ENCODE peak calls at places on chromosomes 2 and 18, in ten cellular contexts. One of them, this sample, is unnamed.

GRCh38 chr2:39550701-39551285 is 113.7 kb upstream of the MAP4K3 start:
- DNase-seq in ecto neural progenitor cell: no peak
- DNase-seq in HTR-8/SVneo: no peak
- DNase-seq in stimulated activated CD4-positive, alpha-beta T cell treated with anti-CD3 and anti-CD28 coated beads, Interleukin-15, amount 100 ng/mL, for 24 hours: no peak
- DNase-seq in activated naive CD4-positive, alpha-beta T cell treated with anti-CD3 and anti-CD28 coated beads, Interleukin-2, amount 10 ng/mL, durations not matched to agents 7 days and 5 days: no peak
- DNase-seq in hepatocyte: no peak
- DNase-seq in NCI-H2171 treated with DMSO at 0.1 percent for 48 hours: no peak
- DNase-seq in GM23248: peak; percentile 10
- DNase-seq in endothelial cell: no peak
- DNase-seq in caudate nucleus: no peak
- DNase-seq in this sample: no peak

GRCh38 chr2:121285077-121285449 is at the start of gene TFCP2L1:
- DNase-seq in activated naive CD4-positive, alpha-beta T cell treated with anti-CD3 and anti-CD28 coated beads, Interleukin-2, amount 10 ng/mL, durations not matched to agents 7 days and 5 days: peak; percentile 58
- DNase-seq in HTR-8/SVneo: peak; percentile 41
- DNase-seq in NCI-H2171 treated with DMSO at 0.1 percent for 48 hours: peak; percentile 73
- DNase-seq in GM23248: peak; percentile 26
- DNase-seq in ecto neural progenitor cell: no peak
- DNase-seq in stimulated activated CD4-positive, alpha-beta T cell treated with anti-CD3 and anti-CD28 coated beads, Interleukin-15, amount 100 ng/mL, for 24 hours: peak; percentile 53
- DNase-seq in hepatocyte: peak; percentile 73
- DNase-seq in endothelial cell: peak; percentile 30
- DNase-seq in caudate nucleus: no peak
- DNase-seq in this sample: no peak

GRCh38 chr2:98012561-98012979 is 16.8 kb upstream of the TMEM131 start:
- DNase-seq in stimulated activated CD4-positive, alpha-beta T cell treated with anti-CD3 and anti-CD28 coated beads, Interleukin-15, amount 100 ng/mL, for 24 hours: peak; percentile 67
- DNase-seq in hepatocyte: no peak
- DNase-seq in endothelial cell: no peak
- DNase-seq in GM23248: no peak
- DNase-seq in activated naive CD4-positive, alpha-beta T cell treated with anti-CD3 and anti-CD28 coated beads, Interleukin-2, amount 10 ng/mL, durations not matched to agents 7 days and 5 days: no peak
- DNase-seq in caudate nucleus: no peak
- DNase-seq in NCI-H2171 treated with DMSO at 0.1 percent for 48 hours: no peak
- DNase-seq in ecto neural progenitor cell: no peak
- DNase-seq in HTR-8/SVneo: no peak
- DNase-seq in this sample: no peak

GRCh38 chr2:181072486-181072885 is 92.1 kb downstream of the UBE2E3 start:
- DNase-seq in activated naive CD4-positive, alpha-beta T cell treated with anti-CD3 and anti-CD28 coated beads, Interleukin-2, amount 10 ng/mL, durations not matched to agents 7 days and 5 days: no peak
- DNase-seq in NCI-H2171 treated with DMSO at 0.1 percent for 48 hours: no peak
- DNase-seq in stimulated activated CD4-positive, alpha-beta T cell treated with anti-CD3 and anti-CD28 coated beads, Interleukin-15, amount 100 ng/mL, for 24 hours: no peak
- DNase-seq in ecto neural progenitor cell: no peak
- DNase-seq in HTR-8/SVneo: no peak
- DNase-seq in hepatocyte: no peak
- DNase-seq in caudate nucleus: no peak
- DNase-seq in endothelial cell: no peak
- DNase-seq in GM23248: peak; percentile 46
- DNase-seq in this sample: no peak

GRCh38 chr2:45278345-45279078 is 269.3 kb upstream of the SIX2 start:
- DNase-seq in NCI-H2171 treated with DMSO at 0.1 percent for 48 hours: no peak
- DNase-seq in hepatocyte: no peak
- DNase-seq in ecto neural progenitor cell: no peak
- DNase-seq in activated naive CD4-positive, alpha-beta T cell treated with anti-CD3 and anti-CD28 coated beads, Interleukin-2, amount 10 ng/mL, durations not matched to agents 7 days and 5 days: no peak
- DNase-seq in caudate nucleus: no peak
- DNase-seq in HTR-8/SVneo: peak; percentile 45
- DNase-seq in stimulated activated CD4-positive, alpha-beta T cell treated with anti-CD3 and anti-CD28 coated beads, Interleukin-15, amount 100 ng/mL, for 24 hours: no peak
- DNase-seq in GM23248: no peak
- DNase-seq in endothelial cell: no peak
- DNase-seq in this sample: no peak

GRCh38 chr2:105749583-105750399 is 5.1 kb downstream of the NCK2 start:
- DNase-seq in HTR-8/SVneo: no peak
- DNase-seq in stimulated activated CD4-positive, alpha-beta T cell treated with anti-CD3 and anti-CD28 coated beads, Interleukin-15, amount 100 ng/mL, for 24 hours: peak; percentile 65
- DNase-seq in endothelial cell: no peak
- DNase-seq in ecto neural progenitor cell: peak; percentile 17
- DNase-seq in NCI-H2171 treated with DMSO at 0.1 percent for 48 hours: no peak
- DNase-seq in caudate nucleus: no peak
- DNase-seq in activated naive CD4-positive, alpha-beta T cell treated with anti-CD3 and anti-CD28 coated beads, Interleukin-2, amount 10 ng/mL, durations not matched to agents 7 days and 5 days: no peak
- DNase-seq in hepatocyte: no peak
- DNase-seq in GM23248: no peak
- DNase-seq in this sample: no peak

GRCh38 chr18:49725809-49726514 is 87.4 kb downstream of the ACAA2 start:
- DNase-seq in activated naive CD4-positive, alpha-beta T cell treated with anti-CD3 and anti-CD28 coated beads, Interleukin-2, amount 10 ng/mL, durations not matched to agents 7 days and 5 days: no peak
- DNase-seq in endothelial cell: peak; percentile 36
- DNase-seq in caudate nucleus: no peak
- DNase-seq in HTR-8/SVneo: peak; percentile 76
- DNase-seq in ecto neural progenitor cell: peak; percentile 84
- DNase-seq in hepatocyte: peak; percentile 89
- DNase-seq in stimulated activated CD4-positive, alpha-beta T cell treated with anti-CD3 and anti-CD28 coated beads, Interleukin-15, amount 100 ng/mL, for 24 hours: no peak
- DNase-seq in GM23248: peak; percentile 95
- DNase-seq in NCI-H2171 treated with DMSO at 0.1 percent for 48 hours: no peak
- DNase-seq in this sample: no peak

GRCh38 chr2:134137182-134137595 is 116.7 kb upstream of the MGAT5 start:
- DNase-seq in GM23248: peak; percentile 73
- DNase-seq in activated naive CD4-positive, alpha-beta T cell treated with anti-CD3 and anti-CD28 coated beads, Interleukin-2, amount 10 ng/mL, durations not matched to agents 7 days and 5 days: peak; percentile 27
- DNase-seq in endothelial cell: peak; percentile 19
- DNase-seq in caudate nucleus: no peak
- DNase-seq in ecto neural progenitor cell: no peak
- DNase-seq in NCI-H2171 treated with DMSO at 0.1 percent for 48 hours: no peak
- DNase-seq in HTR-8/SVneo: peak; percentile 62
- DNase-seq in hepatocyte: no peak
- DNase-seq in stimulated activated CD4-positive, alpha-beta T cell treated with anti-CD3 and anti-CD28 coated beads, Interleukin-15, amount 100 ng/mL, for 24 hours: no peak
- DNase-seq in this sample: no peak

GRCh38 chr2:99729104-99729503 is 239.3 kb upstream of the REV1 start:
- DNase-seq in hepatocyte: no peak
- DNase-seq in endothelial cell: peak; percentile 44
- DNase-seq in activated naive CD4-positive, alpha-beta T cell treated with anti-CD3 and anti-CD28 coated beads, Interleukin-2, amount 10 ng/mL, durations not matched to agents 7 days and 5 days: no peak
- DNase-seq in stimulated activated CD4-positive, alpha-beta T cell treated with anti-CD3 and anti-CD28 coated beads, Interleukin-15, amount 100 ng/mL, for 24 hours: no peak
- DNase-seq in ecto neural progenitor cell: no peak
- DNase-seq in HTR-8/SVneo: no peak
- DNase-seq in GM23248: peak; percentile 55
- DNase-seq in caudate nucleus: no peak
- DNase-seq in NCI-H2171 treated with DMSO at 0.1 percent for 48 hours: no peak
- DNase-seq in this sample: no peak

GRCh38 chr2:186718122-186718521 is 24.3 kb downstream of the FAM171B start:
- DNase-seq in stimulated activated CD4-positive, alpha-beta T cell treated with anti-CD3 and anti-CD28 coated beads, Interleukin-15, amount 100 ng/mL, for 24 hours: no peak
- DNase-seq in ecto neural progenitor cell: no peak
- DNase-seq in endothelial cell: no peak
- DNase-seq in caudate nucleus: no peak
- DNase-seq in activated naive CD4-positive, alpha-beta T cell treated with anti-CD3 and anti-CD28 coated beads, Interleukin-2, amount 10 ng/mL, durations not matched to agents 7 days and 5 days: no peak
- DNase-seq in hepatocyte: no peak
- DNase-seq in GM23248: no peak
- DNase-seq in HTR-8/SVneo: no peak
- DNase-seq in NCI-H2171 treated with DMSO at 0.1 percent for 48 hours: peak; percentile 28
- DNase-seq in this sample: no peak

GRCh38 chr2:68627615-68628014 is 15.8 kb upstream of the PROKR1 start:
- DNase-seq in hepatocyte: no peak
- DNase-seq in ecto neural progenitor cell: no peak
- DNase-seq in caudate nucleus: no peak
- DNase-seq in stimulated activated CD4-positive, alpha-beta T cell treated with anti-CD3 and anti-CD28 coated beads, Interleukin-15, amount 100 ng/mL, for 24 hours: no peak
- DNase-seq in GM23248: no peak
- DNase-seq in activated naive CD4-positive, alpha-beta T cell treated with anti-CD3 and anti-CD28 coated beads, Interleukin-2, amount 10 ng/mL, durations not matched to agents 7 days and 5 days: no peak
- DNase-seq in HTR-8/SVneo: no peak
- DNase-seq in NCI-H2171 treated with DMSO at 0.1 percent for 48 hours: no peak
- DNase-seq in endothelial cell: no peak
- DNase-seq in this sample: no peak

GRCh38 chr2:393711-394696 is 106.1 kb upstream of the ALKAL2 start:
- DNase-seq in GM23248: peak; percentile 40
- DNase-seq in endothelial cell: peak; percentile 39
- DNase-seq in ecto neural progenitor cell: peak; percentile 76
- DNase-seq in activated naive CD4-positive, alpha-beta T cell treated with anti-CD3 and anti-CD28 coated beads, Interleukin-2, amount 10 ng/mL, durations not matched to agents 7 days and 5 days: peak; percentile 87
- DNase-seq in stimulated activated CD4-positive, alpha-beta T cell treated with anti-CD3 and anti-CD28 coated beads, Interleukin-15, amount 100 ng/mL, for 24 hours: peak; percentile 75
- DNase-seq in HTR-8/SVneo: peak; percentile 78
- DNase-seq in NCI-H2171 treated with DMSO at 0.1 percent for 48 hours: no peak
- DNase-seq in caudate nucleus: peak; percentile 57
- DNase-seq in hepatocyte: peak; percentile 60
- DNase-seq in this sample: peak; percentile 21

GRCh38 chr2:205612661-205613060 is 69.6 kb upstream of the NRP2 start:
- DNase-seq in HTR-8/SVneo: no peak
- DNase-seq in activated naive CD4-positive, alpha-beta T cell treated with anti-CD3 and anti-CD28 coated beads, Interleukin-2, amount 10 ng/mL, durations not matched to agents 7 days and 5 days: peak; percentile 29
- DNase-seq in stimulated activated CD4-positive, alpha-beta T cell treated with anti-CD3 and anti-CD28 coated beads, Interleukin-15, amount 100 ng/mL, for 24 hours: peak; percentile 75
- DNase-seq in endothelial cell: no peak
- DNase-seq in hepatocyte: no peak
- DNase-seq in GM23248: no peak
- DNase-seq in caudate nucleus: no peak
- DNase-seq in ecto neural progenitor cell: no peak
- DNase-seq in NCI-H2171 treated with DMSO at 0.1 percent for 48 hours: no peak
- DNase-seq in this sample: no peak

GRCh38 chr2:111972955-111973565 is 74.7 kb downstream of the MERTK start:
- DNase-seq in NCI-H2171 treated with DMSO at 0.1 percent for 48 hours: peak; percentile 49
- DNase-seq in caudate nucleus: no peak
- DNase-seq in hepatocyte: no peak
- DNase-seq in endothelial cell: no peak
- DNase-seq in stimulated activated CD4-positive, alpha-beta T cell treated with anti-CD3 and anti-CD28 coated beads, Interleukin-15, amount 100 ng/mL, for 24 hours: peak; percentile 5
- DNase-seq in GM23248: peak; percentile 8
- DNase-seq in ecto neural progenitor cell: no peak
- DNase-seq in HTR-8/SVneo: no peak
- DNase-seq in activated naive CD4-positive, alpha-beta T cell treated with anti-CD3 and anti-CD28 coated beads, Interleukin-2, amount 10 ng/mL, durations not matched to agents 7 days and 5 days: no peak
- DNase-seq in this sample: no peak

GRCh38 chr2:105934467-105934866 is 189.8 kb downstream of the NCK2 start:
- DNase-seq in stimulated activated CD4-positive, alpha-beta T cell treated with anti-CD3 and anti-CD28 coated beads, Interleukin-15, amount 100 ng/mL, for 24 hours: peak; percentile 59
- DNase-seq in hepatocyte: peak; percentile 44
- DNase-seq in activated naive CD4-positive, alpha-beta T cell treated with anti-CD3 and anti-CD28 coated beads, Interleukin-2, amount 10 ng/mL, durations not matched to agents 7 days and 5 days: peak; percentile 63
- DNase-seq in ecto neural progenitor cell: no peak
- DNase-seq in caudate nucleus: no peak
- DNase-seq in HTR-8/SVneo: no peak
- DNase-seq in GM23248: no peak
- DNase-seq in NCI-H2171 treated with DMSO at 0.1 percent for 48 hours: no peak
- DNase-seq in endothelial cell: no peak
- DNase-seq in this sample: no peak

This sample was measured in nucleus accumbens.